ENCODE peak calls at places on chromosome 13, in eight cellular contexts. U, X, S, D, P, L, T and A are unnamed samples.

GRCh38 chr13:93862259-93862658 is 617.2 kb downstream of the DCT start:
- DNase-seq in D (no peak), T (no peak), S (no peak), U (no peak), P (no peak), L (no peak), X (no peak), A (no peak)

GRCh38 chr13:77480071-77480470 is 55.4 kb upstream of the SCEL start:
- DNase-seq in D (peak; percentile 2), P (no peak), L (no peak), U (no peak), S (no peak), T (no peak), X (no peak), A (no peak)

GRCh38 chr13:101139076-101139475 is 277.2 kb downstream of the NALCN start:
- DNase-seq in L (no peak), U (peak; percentile 56), D (no peak), T (no peak), P (no peak), X (no peak), S (no peak), A (no peak)

GRCh38 chr13:70385852-70386251 is 277.6 kb upstream of the KLHL1 start:
- DNase-seq in U (no peak), D (no peak), T (no peak), X (no peak), L (no peak), P (no peak), S (no peak), A (no peak)

GRCh38 chr13:84994582-84994981 is 804.6 kb downstream of the SLITRK6 start:
- DNase-seq in T (no peak), S (no peak), D (peak; percentile 8), L (no peak), P (no peak), U (no peak), X (no peak), A (peak; percentile 46)

GRCh38 chr13:113903912-113904311 is 40.0 kb upstream of the GAS6 start:
- DNase-seq in D (no peak), U (no peak), S (no peak), L (no peak), P (peak; percentile 5), T (no peak), X (no peak), A (no peak)

GRCh38 chr13:30766957-30767603 is 31.7 kb downstream of the ALOX5AP start:
- DNase-seq in U (no peak), S (no peak), D (no peak), P (no peak), X (no peak), T (no peak), L (no peak), A (no peak)

GRCh38 chr13:94860981-94861407 is 148.6 kb upstream of the SOX21 start:
- DNase-seq in P (no peak), L (no peak), D (peak; percentile 38), T (no peak), X (no peak), S (no peak), U (no peak), A (peak; percentile 26)

GRCh38 chr13:44755872-44756271 is 179.7 kb upstream of the TSC22D1 start:
- DNase-seq in T (no peak), D (peak; percentile 25), X (peak; percentile 84), L (no peak), S (no peak), U (peak; percentile 76), P (no peak), A (peak; percentile 90)

GRCh38 chr13:108322206-108322824 is 52.8 kb downstream of the TNFSF13B start:
- DNase-seq in D (peak; percentile 66), X (peak; percentile 26), S (no peak), L (no peak), U (peak; percentile 2), P (no peak), T (no peak), A (peak; percentile 47)

GRCh38 chr13:109517516-109517915 is 268.9 kb downstream of the IRS2 start:
- DNase-seq in X (no peak), T (no peak), L (no peak), U (no peak), D (peak; percentile 15), S (no peak), P (no peak), A (peak; percentile 29)

GRCh38 chr13:33251131-33251629 is 34.4 kb downstream of the STARD13 start:
- DNase-seq in P (no peak), U (peak; percentile 93), X (peak; percentile 85), T (no peak), S (peak; percentile 46), L (no peak), D (peak; percentile 92), A (peak; percentile 90)
- H3K4me3 ChIP-seq in P (no peak overlapping the region), U (no peak overlapping the region), X (no peak overlapping the region), T (peak overlapping the region; percentile 3), S (no peak overlapping the region), L (no peak overlapping the region), D (peak overlapping the region; percentile 8), A (no peak overlapping the region)

DNA sequence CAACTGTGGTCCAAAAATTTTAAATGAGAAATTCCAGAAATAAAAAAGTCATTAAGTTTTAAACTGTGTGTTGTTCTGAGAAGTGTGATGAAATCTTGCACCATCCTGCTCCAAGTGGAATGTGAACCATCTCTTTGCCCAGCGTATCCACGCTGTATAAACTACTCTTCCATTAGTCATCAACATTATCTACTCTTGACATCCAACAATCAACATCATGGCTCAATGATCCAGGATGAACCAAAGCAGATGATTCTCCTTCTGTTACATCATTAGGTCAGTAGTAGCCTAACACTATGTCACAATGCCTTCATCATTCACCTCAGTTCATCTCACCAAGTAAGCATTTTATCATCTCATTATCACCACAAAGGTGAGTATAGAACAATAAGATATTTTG is 55.3 kb downstream of the SUCLA2 start:
- DNase-seq in S (no peak), L (no peak), P (no peak), D (peak; percentile 50), U (peak; percentile 58), X (peak; percentile 19), T (no peak), A (peak; percentile 8)
- H3K36me3 ChIP-seq in S (peaks cover 81% of the 10 kb centered on the region), L (peaks cover 37% of the 10 kb centered on the region), P (peaks cover 3% of the 10 kb centered on the region), D (no peaks in the 10 kb centered on the region), U (no peaks in the 10 kb centered on the region), X (peaks cover 2% of the 10 kb centered on the region), T (peaks cover 70% of the 10 kb centered on the region), A (peaks cover 1% of the 10 kb centered on the region)

GRCh38 chr13:110705356-110705825 is 525 bp downstream of the CARS2 start:
- DNase-seq in L (no peak), D (peak; percentile 5), U (no peak), S (no peak), P (no peak), T (no peak), X (no peak), A (no peak)

GRCh38 chr13:110702089-110702488 is 3.8 kb downstream of the CARS2 start:
- DNase-seq in L (no peak), P (no peak), D (no peak), X (no peak), U (no peak), T (no peak), S (no peak), A (no peak)

GRCh38 chr13:110706570-110707378 is 858 bp upstream of the CARS2 start:
- DNase-seq in L (no peak), T (no peak), X (no peak), S (no peak), D (no peak), U (no peak), P (no peak), A (no peak)

GRCh38 chr13:110702591-110703526 is 3.1 kb downstream of the CARS2 start:
- DNase-seq in L (no peak), U (no peak), P (no peak), D (peak; percentile 61), X (no peak), S (no peak), T (no peak), A (peak; percentile 47)

DNA sequence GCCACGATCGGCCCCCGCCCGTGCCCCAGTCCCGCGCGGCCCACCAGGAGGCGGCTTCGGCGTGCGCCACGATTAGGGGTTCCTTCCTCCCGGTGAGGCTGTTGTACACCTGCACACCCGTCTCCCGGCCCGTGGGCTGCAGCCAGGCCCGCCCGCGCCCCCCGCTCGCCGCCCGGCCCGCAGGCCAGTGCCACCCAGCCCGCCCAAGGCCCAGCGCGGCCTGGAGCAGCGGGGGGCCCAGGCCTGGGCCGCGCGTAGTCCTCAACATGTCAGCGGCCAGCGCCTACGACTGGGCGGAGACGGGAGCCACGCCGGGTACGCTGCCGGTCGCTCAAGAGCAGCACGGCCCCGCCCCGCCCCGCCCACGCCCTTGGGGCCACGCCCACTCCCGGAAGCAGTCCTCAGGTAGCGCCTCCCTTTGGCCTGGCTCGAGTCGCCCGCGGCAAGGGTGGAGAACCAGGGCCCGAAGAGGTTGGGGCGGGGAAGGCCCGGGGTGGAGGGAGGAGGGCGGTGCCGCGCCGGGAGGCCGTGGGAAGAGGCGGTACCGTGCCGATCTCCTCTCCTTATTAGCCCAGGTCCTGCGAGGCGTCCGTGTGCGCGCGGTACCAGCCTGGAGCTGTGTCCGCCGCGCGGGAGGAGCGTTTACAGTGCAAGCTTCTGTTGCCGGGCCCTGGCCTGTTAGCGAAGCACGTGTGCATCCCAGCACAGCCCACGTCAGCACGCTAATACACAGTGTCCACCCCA is at the start of gene CARS2:
- DNase-seq in D (peak; percentile 95), T (peak; percentile 97), U (peak; percentile 66), P (peak; percentile 98), L (peak; percentile 88), X (peak; percentile 97), S (peak; percentile 94), A (peak; percentile 87)
- TF ChIP-seq CTCF in D (no peak), T (peak; percentile 38), U (peak; percentile 21), P (no peak), L (no peak), X (peak; percentile 21), S (no peak), A (peak; percentile 4)

GRCh38 chr13:48818495-48818961 is 157.2 kb upstream of the FNDC3A start:
- DNase-seq in P (no peak), T (no peak), D (peak; percentile 98), X (peak; percentile 87), S (no peak), L (no peak), U (peak; percentile 87), A (peak; percentile 88)

GRCh38 chr13:48819376-48819775 is 156.3 kb upstream of the FNDC3A start:
- DNase-seq in L (no peak), P (no peak), U (no peak), D (no peak), S (no peak), X (no peak), T (no peak), A (no peak)

GRCh38 chr13:48819889-48820288 is 155.8 kb upstream of the FNDC3A start:
- DNase-seq in U (no peak), D (no peak), T (no peak), P (no peak), S (no peak), X (peak; percentile 46), L (no peak), A (peak; percentile 66)

GRCh38 chr13:48816696-48817095 is 159.0 kb upstream of the FNDC3A start:
- DNase-seq in U (no peak), D (peak; percentile 66), P (no peak), T (no peak), S (no peak), X (peak; percentile 11), L (no peak), A (no peak)

DNA sequence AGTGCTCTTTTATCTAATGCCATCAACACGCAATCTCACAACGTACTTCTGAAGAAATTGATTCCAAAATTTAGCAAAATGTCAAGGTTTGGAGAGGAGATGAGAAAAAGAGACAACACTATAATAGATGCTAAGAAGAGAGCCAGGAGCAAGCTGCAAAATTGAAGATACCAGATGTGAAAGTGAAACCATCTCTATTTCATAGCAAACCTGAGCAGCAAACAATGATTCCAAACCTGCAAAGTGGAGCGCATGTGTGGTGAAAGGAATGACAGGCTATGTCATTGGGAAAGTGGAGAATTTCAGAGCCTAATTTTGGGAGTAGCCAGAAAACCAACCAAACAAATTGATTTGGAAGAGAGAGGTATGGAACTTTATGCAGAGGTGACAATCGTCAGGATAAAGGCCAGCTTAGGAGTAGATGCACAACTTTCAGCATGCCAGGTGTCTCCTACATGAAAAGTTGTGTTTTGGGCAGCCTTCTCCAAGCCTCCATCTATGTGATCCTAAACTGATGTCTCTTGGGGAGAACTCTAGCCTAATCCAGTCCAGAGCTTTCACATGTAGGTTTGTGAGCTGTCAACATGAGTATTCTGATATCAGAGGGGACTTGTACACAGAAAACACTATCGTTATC is 158.4 kb upstream of the FNDC3A start:
- DNase-seq in P (no peak), U (no peak), L (no peak), D (no peak), S (no peak), T (no peak), X (no peak), A (no peak)
- H3K4me3 ChIP-seq in P (no peak overlapping the region), U (no peak overlapping the region), L (no peak overlapping the region), D (no peak overlapping the region), S (no peak overlapping the region), T (no peak overlapping the region), X (no peak overlapping the region), A (no peak overlapping the region)